ENCODE peak calls at places on chromosomes 6 and 20, in seven cellular contexts. C is right lobe of liver, L is astrocyte of the cerebellum, Z is heart left ventricle, G is epithelial cell of esophagus, S is prostate gland, K is brain microvascular endothelial cell. R is an unnamed sample.

GRCh38 chr6:93243379-93243778 is 176.0 kb downstream of the EPHA7 start:
- DNase-seq in C (no peak), L (no peak), Z (no peak), G (no peak), S (no peak), K (no peak), R (no peak)

GRCh38 chr6:53151676-53152075 is 3.0 kb upstream of the GCM1 start:
- DNase-seq in C (no peak), L (no peak), Z (no peak), G (peak), S (no peak), K (no peak), R (no peak)

GRCh38 chr6:31620586-31621319 is at the start of gene PRRC2A:
- DNase-seq in C (no peak), L (peak), Z (peak), G (no peak), S (peak), K (peak), R (peak)

GRCh38 chr6:14601490-14601889 is 483.9 kb downstream of the CD83 start:
- DNase-seq in C (no peak), L (no peak), Z (no peak), G (peak), S (no peak), K (no peak), R (no peak)

GRCh38 chr6:64520050-64520449 is 884.4 kb downstream of the PHF3 start:
- DNase-seq in C (no peak), L (peak), Z (no peak), G (peak), S (no peak), K (peak), R (no peak)

GRCh38 chr6:43509142-43509983 is 783 bp downstream of the LRRC73 start:
- DNase-seq in C (no peak), L (no peak), Z (no peak), G (no peak), S (no peak), K (no peak), R (no peak)

GRCh38 chr6:137349856-137350830 is 131.0 kb upstream of the IFNGR1 start:
- DNase-seq in C (no peak), L (no peak), Z (no peak), G (no peak), S (no peak), K (no peak), R (no peak)

GRCh38 chr6:149567846-149568585 is 1.8 kb downstream of the GINM1 start:
- DNase-seq in C (no peak), L (no peak), Z (no peak), G (no peak), S (no peak), K (no peak), R (no peak)

GRCh38 chr6:50259903-50260302 is 210.2 kb upstream of the DEFB112 start:
- DNase-seq in C (no peak), L (no peak), Z (no peak), G (no peak), S (no peak), K (no peak), R (no peak)

GRCh38 chr6:46170357-46171289 is at the start of gene ENPP5:
- DNase-seq in C (peak), L (no peak), Z (peak), G (peak), S (peak), K (no peak), R (no peak)

GRCh38 chr6:31202259-31203166 is 32.0 kb upstream of the POU5F1 start:
- DNase-seq in C (no peak), L (no peak), Z (no peak), G (peak), S (no peak), K (no peak), R (no peak)

GRCh38 chr20:4854502-4854901 is 132.8 kb downstream of the PRND start:
- DNase-seq in C (no peak), L (no peak), Z (no peak), G (no peak), S (no peak), K (no peak), R (no peak)

GRCh38 chr20:8362457-8362856 is 230.4 kb downstream of the PLCB1 start:
- DNase-seq in C (no peak), L (no peak), Z (no peak), G (no peak), S (peak), K (no peak), R (no peak)

GRCh38 chr20:8363970-8364733 is 232.1 kb downstream of the PLCB1 start:
- DNase-seq in C (no peak), L (no peak), Z (no peak), G (no peak), S (no peak), K (no peak), R (no peak)

GRCh38 chr20:8360035-8360434 is 228.0 kb downstream of the PLCB1 start:
- DNase-seq in C (no peak), L (no peak), Z (no peak), G (no peak), S (no peak), K (no peak), R (no peak)

GRCh38 chr20:8361779-8362178 is 229.7 kb downstream of the PLCB1 start:
- DNase-seq in C (no peak), L (no peak), Z (no peak), G (no peak), S (no peak), K (no peak), R (no peak)

DNA sequence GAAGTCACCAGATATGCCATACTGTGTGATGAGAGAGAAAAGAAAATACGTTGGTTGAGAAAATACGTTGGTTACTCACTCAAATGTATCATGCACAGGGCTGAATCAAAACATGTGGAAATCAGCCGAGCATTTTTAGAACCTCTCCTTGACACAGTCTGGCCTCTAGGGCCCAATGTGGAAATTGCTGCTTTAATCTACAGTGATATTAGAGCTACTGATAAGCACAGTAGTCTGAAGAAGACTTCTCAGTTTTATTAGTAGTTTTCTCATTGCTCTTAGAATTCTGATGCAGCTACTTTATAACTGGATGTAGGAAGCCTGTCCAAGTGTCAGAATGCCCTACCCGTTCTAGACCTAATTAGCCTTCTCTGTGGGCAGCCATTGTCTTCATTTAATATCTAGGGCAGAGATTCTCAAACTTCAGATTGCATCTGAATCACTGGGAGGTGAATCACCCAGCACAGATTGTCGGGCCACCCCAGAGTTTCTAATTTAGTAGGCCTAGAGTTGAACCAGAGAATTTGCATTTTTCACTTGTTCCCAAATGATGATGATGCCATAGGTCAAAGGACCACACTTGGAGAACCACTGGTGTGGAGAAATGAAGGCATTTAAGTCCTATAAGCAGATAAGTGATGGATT is 229.1 kb downstream of the PLCB1 start:
- DNase-seq in C (no peak), L (no peak), Z (no peak), G (peak), S (no peak), K (peak), R (no peak)
- TF ChIP-seq CTCF in C (peak), L (peak), Z (peak), G (no peak), S (no peak), K (peak), R (no peak)

DNA sequence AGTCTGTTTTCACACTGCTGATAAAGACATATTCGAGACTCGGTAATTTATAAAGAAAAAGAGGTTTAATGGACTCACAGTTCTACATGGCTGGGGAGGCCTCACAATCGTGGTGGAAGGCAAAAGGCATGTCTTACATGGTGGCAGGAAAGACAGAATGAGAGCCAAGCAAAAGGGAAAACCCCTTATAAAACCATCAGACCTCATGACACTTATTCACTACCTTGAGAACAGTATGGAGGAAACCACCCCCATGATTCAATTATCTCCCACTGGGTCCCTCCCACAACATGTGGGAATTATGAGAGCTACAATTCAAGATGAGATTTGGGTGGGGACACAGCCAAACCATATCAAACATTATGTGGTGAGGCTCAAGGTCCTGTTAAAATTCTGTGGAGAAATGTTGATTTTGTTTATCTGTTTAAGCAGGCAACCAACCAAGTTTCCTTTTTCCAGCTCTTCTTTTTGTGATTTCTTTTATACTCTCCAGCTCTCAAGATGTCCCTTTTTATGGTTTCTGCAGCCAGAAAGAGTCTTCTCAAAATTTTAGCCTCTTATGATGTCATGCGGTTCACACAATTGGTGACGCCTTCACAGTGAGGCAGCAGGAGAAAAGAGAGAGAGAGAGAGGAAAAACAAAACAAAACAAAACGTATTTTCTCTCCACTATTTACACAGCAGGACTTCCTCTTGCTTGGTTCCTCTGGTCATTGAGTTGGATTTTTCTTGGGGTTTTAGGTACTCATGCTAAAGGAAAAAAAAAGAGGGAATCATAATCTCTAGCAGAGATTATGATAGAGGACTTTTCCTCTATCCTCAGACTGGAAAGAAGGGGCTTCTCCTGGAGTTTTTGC is 18.0 kb downstream of the AIG1 start:
- DNase-seq in C (no peak), L (no peak), Z (no peak), G (no peak), S (no peak), K (no peak), R (no peak)
- TF ChIP-seq CTCF in C (no peak), L (no peak), Z (no peak), G (no peak), S (no peak), K (no peak), R (no peak)

GRCh38 chr20:6632187-6632586 is 135.3 kb upstream of the BMP2 start:
- DNase-seq in C (no peak), L (peak), Z (no peak), G (peak), S (no peak), K (peak), R (no peak)

GRCh38 chr20:6630494-6630893 is 137.0 kb upstream of the BMP2 start:
- DNase-seq in C (no peak), L (no peak), Z (no peak), G (no peak), S (no peak), K (no peak), R (no peak)

GRCh38 chr20:6626805-6627204 is 140.7 kb upstream of the BMP2 start:
- DNase-seq in C (no peak), L (no peak), Z (no peak), G (no peak), S (no peak), K (no peak), R (no peak)

GRCh38 chr20:6623989-6624388 is 143.5 kb upstream of the BMP2 start:
- DNase-seq in C (no peak), L (no peak), Z (no peak), G (no peak), S (no peak), K (no peak), R (no peak)

GRCh38 chr20:6629564-6629963 is 137.9 kb upstream of the BMP2 start:
- DNase-seq in C (no peak), L (no peak), Z (no peak), G (no peak), S (no peak), K (no peak), R (no peak)
- TF ChIP-seq CTCF in C (peak), L (no peak), Z (no peak), G (peak), S (no peak), K (no peak), R (no peak)

GRCh38 chr6:79543411-79543810 is 6.2 kb upstream of the LCA5 start:
- DNase-seq in C (no peak), L (no peak), Z (no peak), G (no peak), S (no peak), K (no peak), R (no peak)

GRCh38 chr6:79543886-79544285 is 6.7 kb upstream of the LCA5 start:
- DNase-seq in C (no peak), L (no peak), Z (no peak), G (no peak), S (no peak), K (no peak), R (no peak)

GRCh38 chr6:79544299-79544927 is 7.2 kb upstream of the LCA5 start:
- DNase-seq in C (no peak), L (peak), Z (no peak), G (no peak), S (no peak), K (peak), R (no peak)

GRCh38 chr6:79546186-79546585 is 9.0 kb upstream of the LCA5 start:
- DNase-seq in C (no peak), L (peak), Z (no peak), G (no peak), S (no peak), K (no peak), R (no peak)

DNA sequence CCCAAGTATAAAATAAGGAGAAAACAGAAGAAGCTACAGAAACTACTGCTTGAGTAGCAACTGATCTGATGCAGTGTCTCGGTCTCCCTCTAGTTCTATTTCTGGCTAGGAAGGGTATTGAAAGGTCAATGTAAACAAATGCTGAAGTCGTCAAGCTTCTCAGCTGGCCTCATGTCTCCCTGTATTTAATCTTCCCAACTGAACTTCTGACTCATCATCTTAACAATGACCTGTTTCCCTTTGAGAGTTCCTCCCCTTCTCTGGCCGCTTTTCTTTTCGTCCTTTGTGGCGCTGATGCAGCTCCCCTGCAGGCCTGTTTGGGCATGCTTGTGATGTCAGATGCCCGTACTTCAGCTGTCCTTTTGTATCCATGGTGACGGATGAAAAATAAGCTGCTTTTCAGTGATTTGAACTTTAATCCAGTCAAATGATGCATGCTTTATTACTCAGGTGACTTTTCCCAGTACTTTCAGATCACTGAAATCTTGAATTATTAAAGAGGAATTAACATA is 7.8 kb upstream of the LCA5 start:
- DNase-seq in C (no peak), L (peak), Z (peak), G (peak), S (peak), K (peak), R (peak)
- TF ChIP-seq CTCF in C (peak), L (peak), Z (peak), G (peak), S (no peak), K (peak), R (peak)

GRCh38 chr20:17883592-17884317 is 84.8 kb downstream of the SNX5 start:
- DNase-seq in C (no peak), L (no peak), Z (no peak), G (no peak), S (no peak), K (no peak), R (no peak)
- TF ChIP-seq CTCF in C (no peak), L (no peak), Z (no peak), G (no peak), S (no peak), K (peak), R (no peak)

DNA sequence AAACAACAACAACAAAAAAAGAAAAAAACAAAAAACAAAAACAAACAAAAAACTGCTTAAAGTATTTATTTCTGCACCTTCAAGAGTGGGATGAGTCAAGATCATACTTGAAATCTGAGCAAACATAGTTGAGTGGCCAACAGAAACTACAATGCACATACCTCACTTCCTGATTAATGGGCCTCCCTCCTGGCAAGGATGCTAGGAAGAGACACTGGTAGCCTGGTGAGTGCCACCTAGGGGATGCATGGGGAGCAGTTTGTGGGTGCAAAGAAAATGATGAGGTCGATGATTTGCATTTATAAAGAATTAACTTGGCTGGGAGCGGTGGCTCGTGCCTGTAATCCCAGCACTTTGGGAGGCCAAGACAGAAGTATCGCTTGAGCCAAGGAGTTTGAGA is 808.1 kb downstream of the MAFB start:
- DNase-seq in C (no peak), L (no peak), Z (no peak), G (peak), S (no peak), K (no peak), R (no peak)
- TF ChIP-seq CTCF in C (peak), L (no peak), Z (no peak), G (peak), S (no peak), K (peak), R (no peak)

DNA sequence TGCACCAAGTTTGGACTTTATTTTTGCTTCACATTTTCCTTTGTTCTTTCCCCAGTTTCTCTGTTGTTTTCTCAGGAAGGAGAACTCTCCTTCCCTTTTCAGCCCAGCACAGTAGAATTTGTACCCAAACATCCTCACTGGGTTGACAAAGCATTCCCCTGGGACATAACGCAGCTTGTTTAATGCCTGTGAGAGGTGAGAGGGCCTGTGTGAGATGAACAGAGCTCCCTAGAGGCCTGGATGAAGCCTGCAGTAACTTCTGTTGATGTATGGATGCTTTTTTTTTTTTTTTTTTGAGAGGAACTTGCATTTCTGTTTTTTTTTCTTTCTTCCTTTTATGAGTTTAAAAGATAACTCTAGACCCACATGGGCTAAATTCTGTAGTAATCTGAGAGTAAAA is 104.9 kb upstream of the SLC22A23 start:
- DNase-seq in C (no peak), L (no peak), Z (no peak), G (peak), S (no peak), K (peak), R (no peak)
- TF ChIP-seq CTCF in C (no peak), L (peak), Z (no peak), G (peak), S (no peak), K (peak), R (no peak)